ENCODE peak calls at places on chromosomes 7 and 10, in five cellular contexts. U, J, L, M and I are unnamed samples.

GRCh38 chr7:27916372-27916771 is 176.4 kb downstream of the TAX1BP1 start:
- DNase-seq in U (no peak), M (no peak), L (no peak), J (no peak), I (no peak)

GRCh38 chr7:93949468-93949867 is 27.9 kb downstream of the GNG11 start:
- DNase-seq in J (no peak), L (peak), M (no peak), U (peak), I (peak)

GRCh38 chr10:110456523-110457091 is 41.1 kb upstream of the DUSP5 start:
- DNase-seq in U (no peak), M (no peak), L (peak), J (no peak), I (no peak)

GRCh38 chr7:158097511-158098124 is 490.0 kb downstream of the PTPRN2 start:
- DNase-seq in J (no peak), U (no peak), M (no peak), L (no peak), I (no peak)

GRCh38 chr7:113349339-113349738 is 231.0 kb upstream of the SMIM30 start:
- DNase-seq in M (no peak), J (no peak), L (no peak), U (no peak), I (no peak)

GRCh38 chr7:142562688-142563087 is 186.6 kb upstream of the PRSS1 start:
- DNase-seq in M (no peak), L (no peak), J (no peak), U (no peak), I (peak)

GRCh38 chr7:88927-89921 is 103.1 kb upstream of the FAM20C start:
- DNase-seq in J (no peak), U (no peak), L (peak), M (no peak), I (peak)

GRCh38 chr7:85489498-85489897 is 302.6 kb upstream of the SEMA3D start:
- DNase-seq in U (no peak), J (no peak), M (no peak), L (peak), I (no peak)

GRCh38 chr7:116702046-116702445 is 30.1 kb downstream of the MET start:
- DNase-seq in M (no peak), L (no peak), J (no peak), U (no peak), I (no peak)

GRCh38 chr7:144474800-144475521 is 71.5 kb upstream of the NOBOX start:
- DNase-seq in M (no peak), J (no peak), L (no peak), U (no peak), I (no peak)

GRCh38 chr7:138814806-138815332 is 16.9 kb upstream of the ATP6V0A4 start:
- DNase-seq in J (no peak), L (no peak), U (no peak), M (no peak), I (no peak)

GRCh38 chr7:363626-364025 is 73.7 kb downstream of the FOXL3 start:
- DNase-seq in U (no peak), M (no peak), J (no peak), L (no peak), I (no peak)

GRCh38 chr7:47432988-47433895 is 148.7 kb downstream of the TNS3 start:
- DNase-seq in L (no peak), U (no peak), M (no peak), J (no peak), I (no peak)

GRCh38 chr10:61612451-61612850 is 50.3 kb upstream of the CABCOCO1 start:
- DNase-seq in U (no peak), L (no peak), J (no peak), M (no peak), I (peak)

GRCh38 chr10:49651917-49652316 is 27.5 kb upstream of the C10orf53 start:
- DNase-seq in M (no peak), J (no peak), U (no peak), L (no peak), I (no peak)

GRCh38 chr7:2719007-2719406 is 31.0 kb downstream of the AMZ1 start:
- DNase-seq in M (peak), U (no peak), L (no peak), J (peak), I (no peak)

GRCh38 chr10:118775478-118775877 is 20.7 kb upstream of the CACUL1 start:
- DNase-seq in L (no peak), M (no peak), J (no peak), U (no peak), I (no peak)

GRCh38 chr10:123904834-123905409 is 13.3 kb upstream of the CPXM2 start:
- DNase-seq in U (no peak), M (no peak), L (no peak), J (no peak), I (no peak)

GRCh38 chr10:6228010-6228511 is 25.3 kb downstream of the PFKFB3 start:
- DNase-seq in U (no peak), L (peak), M (no peak), J (no peak), I (peak)

GRCh38 chr10:90602815-90603600 is 254.8 kb downstream of the HTR7 start:
- DNase-seq in J (no peak), M (no peak), U (no peak), L (peak), I (no peak)

GRCh38 chr10:35480150-35480549 is 125.0 kb upstream of the GJD4 start:
- DNase-seq in L (no peak), J (no peak), M (no peak), U (no peak), I (no peak)

GRCh38 chr7:90613088-90613498 is 17.0 kb downstream of the CDK14 start:
- DNase-seq in J (no peak), L (no peak), U (no peak), M (no peak), I (peak)

GRCh38 chr7:155216475-155217272 is 81.0 kb upstream of the INSIG1 start:
- DNase-seq in J (no peak), L (peak), M (no peak), U (no peak), I (peak)

GRCh38 chr7:45978010-45978681 is 57.1 kb upstream of the IGFBP3 start:
- DNase-seq in J (no peak), M (peak), L (peak), U (no peak), I (peak)

GRCh38 chr7:81776972-81777371 is 7.1 kb upstream of the HGF start:
- DNase-seq in L (no peak), J (no peak), U (no peak), M (no peak), I (no peak)

GRCh38 chr7:66500087-66500486 is 128.6 kb upstream of the KCTD7 start:
- DNase-seq in J (no peak), M (no peak), U (no peak), L (no peak), I (no peak)

GRCh38 chr7:92833024-92833765 is 3.2 kb downstream of the CDK6 start:
- DNase-seq in L (peak), M (peak), J (peak), U (peak), I (peak)

GRCh38 chr7:108030536-108030935 is 27.6 kb upstream of the LAMB1 start:
- DNase-seq in M (no peak), J (no peak), L (peak), U (no peak), I (no peak)

GRCh38 chr7:97421307-97421905 is 303.9 kb downstream of the SDHAF3 start:
- DNase-seq in L (no peak), J (no peak), U (no peak), M (no peak), I (no peak)

GRCh38 chr10:53754851-53755250 is 982.3 kb upstream of the MBL2 start:
- DNase-seq in L (no peak), U (no peak), J (no peak), M (no peak), I (no peak)

GRCh38 chr10:70367195-70367796 is 15.1 kb downstream of the LRRC20 start:
- DNase-seq in J (no peak), M (no peak), U (no peak), L (peak), I (no peak)

GRCh38 chr7:155457544-155458316 is at the start of gene EN2:
- DNase-seq in J (no peak), U (no peak), M (peak), L (no peak), I (peak)

GRCh38 chr10:91389636-91390512 is 20.3 kb upstream of the HECTD2 start:
- DNase-seq in L (peak), J (no peak), M (peak), U (peak), I (peak)

GRCh38 chr7:82859106-82859850 is 303.4 kb downstream of the PCLO start:
- DNase-seq in M (no peak), U (no peak), L (peak), J (no peak), I (peak)

GRCh38 chr7:48441848-48442492 is 270.7 kb downstream of the ABCA13 start:
- DNase-seq in U (no peak), J (no peak), M (no peak), L (no peak), I (no peak)

GRCh38 chr7:94380264-94380663 is 14.4 kb upstream of the COL1A2 start:
- DNase-seq in L (no peak), J (no peak), U (no peak), M (no peak), I (no peak)